ENCODE peak calls at places on chromosomes 6 and 20, in six cellular contexts. Q is mucosa of descending colon, M is NCI-H1417, J is T-helper 2 cell, K is amygdala, B is KG1. W is an unnamed sample.

GRCh38 chr6:45445749-45446454 is 68.2 kb upstream of the SUPT3H start:
- DNase-seq in Q (peak; percentile 81), M (no peak), J (peak; percentile 60), K (peak; percentile 45), B (peak; percentile 89), W (peak; percentile 70)

GRCh38 chr20:63223121-63223825 is 7.3 kb upstream of the YTHDF1 start:
- DNase-seq in Q (peak; percentile 62), M (peak; percentile 50), J (no peak), K (no peak), B (no peak), W (no peak)

GRCh38 chr6:18034798-18035202 is 47.4 kb upstream of the KIF13A start:
- DNase-seq in Q (peak; percentile 65), M (no peak), J (no peak), K (no peak), B (no peak), W (no peak)

GRCh38 chr6:56764081-56764566 is 121.4 kb upstream of the DST start:
- DNase-seq in Q (peak; percentile 41), M (no peak), J (no peak), K (no peak), B (no peak), W (no peak)

GRCh38 chr6:51513891-51514290 is 573.5 kb downstream of the PKHD1 start:
- DNase-seq in Q (no peak), M (no peak), J (no peak), K (no peak), B (no peak), W (no peak)

GRCh38 chr6:106872044-106872443 is 102.5 kb downstream of the CD24 start:
- DNase-seq in Q (no peak), M (no peak), J (no peak), K (no peak), B (no peak), W (no peak)

GRCh38 chr6:149052350-149053106 is 265.0 kb upstream of the TAB2 start:
- DNase-seq in Q (no peak), M (no peak), J (no peak), K (no peak), B (no peak), W (no peak)

GRCh38 chr6:78062993-78063392 is 410.2 kb downstream of the MEI4 start:
- DNase-seq in Q (no peak), M (no peak), J (no peak), K (no peak), B (no peak), W (no peak)

GRCh38 chr6:124441430-124441829 is 520.8 kb upstream of the RNF217 start:
- DNase-seq in Q (no peak), M (peak; percentile 80), J (no peak), K (no peak), B (no peak), W (no peak)

GRCh38 chr20:20293986-20294385 is 73.9 kb upstream of the INSM1 start:
- DNase-seq in Q (no peak), M (no peak), J (no peak), K (no peak), B (no peak), W (no peak)

GRCh38 chr6:108275971-108276370 is 15.1 kb upstream of the SNX3 start:
- DNase-seq in Q (no peak), M (no peak), J (no peak), K (no peak), B (no peak), W (no peak)

GRCh38 chr6:137731960-137732616 is 135.0 kb upstream of the TNFAIP3 start:
- DNase-seq in Q (no peak), M (no peak), J (no peak), K (no peak), B (no peak), W (no peak)

GRCh38 chr20:58054744-58055373 is 173.6 kb downstream of the ANKRD60 start:
- DNase-seq in Q (peak; percentile 44), M (no peak), J (no peak), K (no peak), B (no peak), W (peak; percentile 87)

GRCh38 chr6:140670013-140670412 is 1295.6 kb upstream of the CITED2 start:
- DNase-seq in Q (no peak), M (no peak), J (no peak), K (no peak), B (no peak), W (no peak)

GRCh38 chr6:108655840-108656650 is 95.3 kb downstream of the FOXO3 start:
- DNase-seq in Q (no peak), M (no peak), J (no peak), K (no peak), B (no peak), W (no peak)

GRCh38 chr6:108348655-108349349 is 53.9 kb downstream of the AFG1L start:
- DNase-seq in Q (no peak), M (no peak), J (no peak), K (no peak), B (no peak), W (no peak)

GRCh38 chr6:54193560-54193959 is 82.3 kb downstream of the MLIP start:
- DNase-seq in Q (no peak), M (no peak), J (no peak), K (no peak), B (no peak), W (no peak)

GRCh38 chr20:62900692-62901584 is 25.4 kb downstream of the DIDO1 start:
- DNase-seq in Q (peak; percentile 68), M (no peak), J (no peak), K (no peak), B (no peak), W (no peak)

GRCh38 chr20:8215516-8215915 is 83.5 kb downstream of the PLCB1 start:
- DNase-seq in Q (no peak), M (no peak), J (no peak), K (no peak), B (no peak), W (no peak)

GRCh38 chr6:87393026-87393622 is 14.6 kb upstream of the CFAP206 start:
- DNase-seq in Q (peak; percentile 70), M (peak; percentile 57), J (peak; percentile 40), K (no peak), B (peak; percentile 33), W (no peak)

GRCh38 chr6:110547266-110547964 is 71.0 kb upstream of the SLC22A16 start:
- DNase-seq in Q (no peak), M (no peak), J (no peak), K (no peak), B (no peak), W (no peak)

GRCh38 chr6:170360476-170360875 is 53.9 kb downstream of the FAM120B start:
- DNase-seq in Q (no peak), M (no peak), J (no peak), K (no peak), B (no peak), W (no peak)

GRCh38 chr6:45411959-45412358 is 34.2 kb upstream of the SUPT3H start:
- DNase-seq in Q (no peak), M (no peak), J (no peak), K (no peak), B (no peak), W (no peak)

GRCh38 chr20:22556565-22557056 is 27.8 kb downstream of the FOXA2 start:
- DNase-seq in Q (no peak), M (no peak), J (no peak), K (no peak), B (no peak), W (no peak)

GRCh38 chr6:28266962-28267694 is at the start of gene ZSCAN26:
- DNase-seq in Q (peak; percentile 92), M (peak; percentile 91), J (peak; percentile 72), K (peak; percentile 67), B (peak; percentile 90), W (peak; percentile 94)

GRCh38 chr6:169420912-169421543 is 167.4 kb upstream of the THBS2 start:
- DNase-seq in Q (no peak), M (no peak), J (no peak), K (no peak), B (no peak), W (no peak)

GRCh38 chr6:36052092-36052491 is 24.5 kb downstream of the MAPK14 start:
- DNase-seq in Q (no peak), M (no peak), J (no peak), K (no peak), B (no peak), W (no peak)